ENCODE peak calls at places on chromosomes 3 and 15, in nine cellular contexts. One of them, this sample, is unnamed. For H3K4me1, the result is how much of the 10 kb centered on the place peaks cover.

GRCh38 chr3:63961891-63962290 is 49.7 kb upstream of the SCAANT1 start:
- DNase-seq in neural progenitor cell: no peak
- DNase-seq in A549: peak
- DNase-seq in heart left ventricle: no peak
- DNase-seq in PC-9: peak
- DNase-seq in keratinocyte: peak
- DNase-seq in adrenal gland: no peak
- DNase-seq in sigmoid colon: no peak
- DNase-seq in kidney: no peak
- DNase-seq in this sample: peak

GRCh38 chr15:40192942-40193341 is 32.1 kb downstream of the BUB1B start:
- DNase-seq in neural progenitor cell: no peak
- DNase-seq in A549: no peak
- DNase-seq in heart left ventricle: no peak
- DNase-seq in PC-9: no peak
- DNase-seq in keratinocyte: no peak
- DNase-seq in adrenal gland: no peak
- DNase-seq in sigmoid colon: no peak
- DNase-seq in kidney: no peak
- DNase-seq in this sample: no peak

GRCh38 chr15:78392430-78392829 is 45.6 kb upstream of the IREB2 start:
- DNase-seq in neural progenitor cell: no peak
- DNase-seq in A549: no peak
- DNase-seq in heart left ventricle: no peak
- DNase-seq in PC-9: peak
- DNase-seq in keratinocyte: no peak
- DNase-seq in adrenal gland: no peak
- DNase-seq in sigmoid colon: no peak
- DNase-seq in kidney: no peak
- DNase-seq in this sample: no peak

GRCh38 chr3:11323827-11324226 is 51.6 kb downstream of the ATG7 start:
- DNase-seq in neural progenitor cell: no peak
- DNase-seq in A549: no peak
- DNase-seq in heart left ventricle: no peak
- DNase-seq in PC-9: no peak
- DNase-seq in keratinocyte: no peak
- DNase-seq in adrenal gland: no peak
- DNase-seq in sigmoid colon: no peak
- DNase-seq in kidney: no peak
- DNase-seq in this sample: no peak

GRCh38 chr3:53780806-53781205 is 65.4 kb downstream of the CHDH start:
- DNase-seq in neural progenitor cell: no peak
- DNase-seq in A549: no peak
- DNase-seq in heart left ventricle: no peak
- DNase-seq in PC-9: no peak
- DNase-seq in keratinocyte: no peak
- DNase-seq in adrenal gland: no peak
- DNase-seq in sigmoid colon: no peak
- DNase-seq in kidney: no peak
- DNase-seq in this sample: no peak

GRCh38 chr3:152650177-152650576 is 184.8 kb upstream of the P2RY1 start:
- DNase-seq in neural progenitor cell: no peak
- DNase-seq in A549: no peak
- DNase-seq in heart left ventricle: no peak
- DNase-seq in PC-9: no peak
- DNase-seq in keratinocyte: no peak
- DNase-seq in adrenal gland: no peak
- DNase-seq in sigmoid colon: no peak
- DNase-seq in kidney: no peak
- DNase-seq in this sample: no peak

GRCh38 chr15:37050345-37050744 is 50.0 kb downstream of the MEIS2 start:
- DNase-seq in neural progenitor cell: no peak
- DNase-seq in A549: no peak
- DNase-seq in heart left ventricle: no peak
- DNase-seq in PC-9: no peak
- DNase-seq in keratinocyte: no peak
- DNase-seq in adrenal gland: no peak
- DNase-seq in sigmoid colon: no peak
- DNase-seq in kidney: no peak
- DNase-seq in this sample: no peak

GRCh38 chr3:69142090-69142489 is 19.7 kb upstream of the LMOD3 start:
- DNase-seq in neural progenitor cell: no peak
- DNase-seq in A549: no peak
- DNase-seq in heart left ventricle: no peak
- DNase-seq in PC-9: no peak
- DNase-seq in keratinocyte: no peak
- DNase-seq in adrenal gland: no peak
- DNase-seq in sigmoid colon: no peak
- DNase-seq in kidney: no peak
- DNase-seq in this sample: no peak

DNA sequence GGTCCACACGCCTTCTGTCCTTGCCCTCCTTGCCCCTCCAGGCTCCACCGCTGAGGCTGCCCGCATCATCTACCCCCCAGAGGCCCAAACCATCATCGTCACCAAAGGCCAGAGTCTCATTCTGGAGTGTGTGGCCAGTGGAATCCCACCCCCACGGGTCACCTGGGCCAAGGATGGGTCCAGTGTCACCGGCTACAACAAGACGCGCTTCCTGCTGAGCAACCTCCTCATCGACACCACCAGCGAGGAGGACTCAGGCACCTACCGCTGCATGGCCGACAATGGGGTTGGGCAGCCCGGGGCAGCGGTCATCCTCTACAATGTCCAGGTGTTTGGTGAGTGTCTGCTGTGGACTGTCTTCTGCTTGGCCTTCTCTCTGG is 61.0 kb downstream of the BOC start:
- DNase-seq in neural progenitor cell: no peak
- DNase-seq in A549: no peak
- DNase-seq in heart left ventricle: no peak
- DNase-seq in PC-9: no peak
- DNase-seq in keratinocyte: no peak
- DNase-seq in adrenal gland: no peak
- DNase-seq in sigmoid colon: peak
- DNase-seq in kidney: no peak
- DNase-seq in this sample: no peak
- H3K4me1 ChIP-seq in neural progenitor cell: under half
- H3K4me1 ChIP-seq in A549: under half
- H3K4me1 ChIP-seq in heart left ventricle: under half
- H3K4me1 ChIP-seq in PC-9: under half
- H3K4me1 ChIP-seq in keratinocyte: under half
- H3K4me1 ChIP-seq in adrenal gland: under half
- H3K4me1 ChIP-seq in sigmoid colon: under half
- H3K4me1 ChIP-seq in kidney: under half
- H3K4me1 ChIP-seq in this sample: under half

GRCh38 chr15:90465140-90465929 is 64.4 kb upstream of the CRTC3 start:
- DNase-seq in neural progenitor cell: no peak
- DNase-seq in A549: no peak
- DNase-seq in heart left ventricle: no peak
- DNase-seq in PC-9: no peak
- DNase-seq in keratinocyte: no peak
- DNase-seq in adrenal gland: no peak
- DNase-seq in sigmoid colon: no peak
- DNase-seq in kidney: no peak
- DNase-seq in this sample: no peak
- H3K27ac ChIP-seq in neural progenitor cell: no peak
- H3K27ac ChIP-seq in A549: no peak
- H3K27ac ChIP-seq in heart left ventricle: peak
- H3K27ac ChIP-seq in PC-9: no peak
- H3K27ac ChIP-seq in keratinocyte: no peak
- H3K27ac ChIP-seq in adrenal gland: no peak
- H3K27ac ChIP-seq in sigmoid colon: no peak
- H3K27ac ChIP-seq in kidney: no peak
- H3K27ac ChIP-seq in this sample: no peak

GRCh38 chr15:41836072-41836471 is 2.6 kb upstream of the PLA2G4B start:
- DNase-seq in neural progenitor cell: no peak
- DNase-seq in A549: no peak
- DNase-seq in heart left ventricle: no peak
- DNase-seq in PC-9: no peak
- DNase-seq in keratinocyte: no peak
- DNase-seq in adrenal gland: no peak
- DNase-seq in sigmoid colon: no peak
- DNase-seq in kidney: no peak
- DNase-seq in this sample: no peak

GRCh38 chr15:41840092-41840491 is 1.4 kb downstream of the PLA2G4B start:
- DNase-seq in neural progenitor cell: no peak
- DNase-seq in A549: no peak
- DNase-seq in heart left ventricle: no peak
- DNase-seq in PC-9: no peak
- DNase-seq in keratinocyte: no peak
- DNase-seq in adrenal gland: no peak
- DNase-seq in sigmoid colon: no peak
- DNase-seq in kidney: no peak
- DNase-seq in this sample: no peak

GRCh38 chr15:41838400-41838897 is at the start of gene PLA2G4B:
- DNase-seq in neural progenitor cell: no peak
- DNase-seq in A549: no peak
- DNase-seq in heart left ventricle: no peak
- DNase-seq in PC-9: peak
- DNase-seq in keratinocyte: no peak
- DNase-seq in adrenal gland: no peak
- DNase-seq in sigmoid colon: no peak
- DNase-seq in kidney: no peak
- DNase-seq in this sample: no peak

GRCh38 chr15:41840673-41841072 is 2.0 kb downstream of the PLA2G4B start:
- DNase-seq in neural progenitor cell: no peak
- DNase-seq in A549: no peak
- DNase-seq in heart left ventricle: no peak
- DNase-seq in PC-9: no peak
- DNase-seq in keratinocyte: no peak
- DNase-seq in adrenal gland: no peak
- DNase-seq in sigmoid colon: no peak
- DNase-seq in kidney: no peak
- DNase-seq in this sample: no peak

GRCh38 chr15:41836713-41837454 is 1.8 kb upstream of the PLA2G4B start:
- DNase-seq in neural progenitor cell: no peak
- DNase-seq in A549: no peak
- DNase-seq in heart left ventricle: no peak
- DNase-seq in PC-9: no peak
- DNase-seq in keratinocyte: no peak
- DNase-seq in adrenal gland: no peak
- DNase-seq in sigmoid colon: no peak
- DNase-seq in kidney: no peak
- DNase-seq in this sample: no peak
- H3K4me1 ChIP-seq in neural progenitor cell: under half
- H3K4me1 ChIP-seq in A549: under half
- H3K4me1 ChIP-seq in heart left ventricle: under half
- H3K4me1 ChIP-seq in PC-9: under half
- H3K4me1 ChIP-seq in keratinocyte: under half
- H3K4me1 ChIP-seq in adrenal gland: under half
- H3K4me1 ChIP-seq in sigmoid colon: under half
- H3K4me1 ChIP-seq in kidney: under half
- H3K4me1 ChIP-seq in this sample: under half

GRCh38 chr3:172746476-172746875 is 4.0 kb upstream of the ECT2 start:
- DNase-seq in neural progenitor cell: no peak
- DNase-seq in A549: no peak
- DNase-seq in heart left ventricle: no peak
- DNase-seq in PC-9: peak
- DNase-seq in keratinocyte: no peak
- DNase-seq in adrenal gland: no peak
- DNase-seq in sigmoid colon: no peak
- DNase-seq in kidney: no peak
- DNase-seq in this sample: no peak
- H3K27ac ChIP-seq in neural progenitor cell: no peak
- H3K27ac ChIP-seq in A549: peak
- H3K27ac ChIP-seq in heart left ventricle: no peak
- H3K27ac ChIP-seq in PC-9: peak
- H3K27ac ChIP-seq in keratinocyte: no peak
- H3K27ac ChIP-seq in adrenal gland: no peak
- H3K27ac ChIP-seq in sigmoid colon: no peak
- H3K27ac ChIP-seq in kidney: no peak
- H3K27ac ChIP-seq in this sample: no peak

GRCh38 chr3:134058728-134059601 is 29.2 kb upstream of the SLCO2A1 start:
- DNase-seq in neural progenitor cell: no peak
- DNase-seq in A549: no peak
- DNase-seq in heart left ventricle: no peak
- DNase-seq in PC-9: no peak
- DNase-seq in keratinocyte: no peak
- DNase-seq in adrenal gland: no peak
- DNase-seq in sigmoid colon: no peak
- DNase-seq in kidney: no peak
- DNase-seq in this sample: no peak
- H3K4me1 ChIP-seq in neural progenitor cell: under half
- H3K4me1 ChIP-seq in A549: under half
- H3K4me1 ChIP-seq in heart left ventricle: under half
- H3K4me1 ChIP-seq in PC-9: under half
- H3K4me1 ChIP-seq in keratinocyte: under half
- H3K4me1 ChIP-seq in adrenal gland: under half
- H3K4me1 ChIP-seq in sigmoid colon: under half
- H3K4me1 ChIP-seq in kidney: under half
- H3K4me1 ChIP-seq in this sample: under half

GRCh38 chr3:197907196-197907595 is 42.8 kb upstream of the RPL35A start:
- DNase-seq in neural progenitor cell: no peak
- DNase-seq in A549: no peak
- DNase-seq in heart left ventricle: no peak
- DNase-seq in PC-9: no peak
- DNase-seq in keratinocyte: no peak
- DNase-seq in adrenal gland: no peak
- DNase-seq in sigmoid colon: no peak
- DNase-seq in kidney: no peak
- DNase-seq in this sample: no peak
- H3K27ac ChIP-seq in neural progenitor cell: no peak
- H3K27ac ChIP-seq in A549: no peak
- H3K27ac ChIP-seq in heart left ventricle: no peak
- H3K27ac ChIP-seq in PC-9: peak
- H3K27ac ChIP-seq in keratinocyte: no peak
- H3K27ac ChIP-seq in adrenal gland: no peak
- H3K27ac ChIP-seq in sigmoid colon: no peak
- H3K27ac ChIP-seq in kidney: no peak
- H3K27ac ChIP-seq in this sample: no peak

GRCh38 chr15:52980446-52980845 is 190.3 kb upstream of the ONECUT1 start:
- DNase-seq in neural progenitor cell: no peak
- DNase-seq in A549: no peak
- DNase-seq in heart left ventricle: no peak
- DNase-seq in PC-9: no peak
- DNase-seq in keratinocyte: no peak
- DNase-seq in adrenal gland: no peak
- DNase-seq in sigmoid colon: no peak
- DNase-seq in kidney: no peak
- DNase-seq in this sample: no peak
- H3K4me1 ChIP-seq in neural progenitor cell: under half
- H3K4me1 ChIP-seq in A549: under half
- H3K4me1 ChIP-seq in heart left ventricle: under half
- H3K4me1 ChIP-seq in PC-9: under half
- H3K4me1 ChIP-seq in keratinocyte: under half
- H3K4me1 ChIP-seq in adrenal gland: under half
- H3K4me1 ChIP-seq in sigmoid colon: under half
- H3K4me1 ChIP-seq in kidney: under half
- H3K4me1 ChIP-seq in this sample: under half

DNA sequence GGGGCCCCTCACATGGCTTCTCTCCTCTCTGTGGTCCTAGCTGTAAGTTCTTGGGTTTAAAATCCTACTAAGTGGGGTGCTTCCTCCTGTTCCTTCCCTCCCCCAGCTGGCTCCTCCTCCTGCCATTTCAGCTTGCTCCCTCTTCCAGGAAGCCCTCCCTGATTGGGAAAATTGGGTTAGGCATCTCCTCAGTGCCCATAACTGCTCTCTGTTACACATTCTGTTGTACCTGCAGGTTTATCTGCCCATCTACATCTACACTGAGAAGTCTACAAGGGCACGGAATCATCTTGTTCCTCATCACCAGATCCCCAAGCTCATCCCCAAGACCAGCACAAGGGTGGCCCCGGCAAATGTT is 4.0 kb downstream of the SEMA7A start:
- DNase-seq in neural progenitor cell: no peak
- DNase-seq in A549: no peak
- DNase-seq in heart left ventricle: peak
- DNase-seq in PC-9: no peak
- DNase-seq in keratinocyte: no peak
- DNase-seq in adrenal gland: no peak
- DNase-seq in sigmoid colon: no peak
- DNase-seq in kidney: no peak
- DNase-seq in this sample: no peak
- H3K27ac ChIP-seq in neural progenitor cell: no peak
- H3K27ac ChIP-seq in A549: no peak
- H3K27ac ChIP-seq in heart left ventricle: no peak
- H3K27ac ChIP-seq in PC-9: no peak
- H3K27ac ChIP-seq in keratinocyte: no peak
- H3K27ac ChIP-seq in adrenal gland: no peak
- H3K27ac ChIP-seq in sigmoid colon: no peak
- H3K27ac ChIP-seq in kidney: no peak
- H3K27ac ChIP-seq in this sample: no peak